ENCODE peak calls at places on chromosomes 7 and 10, in four cellular contexts. F is NCI-H2081, C is right cardiac atrium, H is Karpas-422. E is an unnamed sample.

GRCh38 chr7:46512901-46513431 is 591.9 kb upstream of the IGFBP3 start:
- DNase-seq in F (no peak), C (no peak), H (no peak), E (no peak)

GRCh38 chr10:102421645-102422585 is 1.3 kb downstream of the FBXL15 start:
- DNase-seq in C (peak), F (no peak), H (no peak), E (no peak)

GRCh38 chr7:151033864-151034249 is 5.6 kb downstream of the ABCB8 start:
- DNase-seq in H (no peak), C (no peak), F (no peak), E (no peak)

GRCh38 chr10:44978213-44978569 is 418 bp downstream of the DEPP1 start:
- DNase-seq in H (no peak), C (peak), F (no peak), E (no peak)

GRCh38 chr10:79084972-79085597 is 16.3 kb downstream of the ZMIZ1 start:
- DNase-seq in F (no peak), C (peak), H (peak), E (no peak)

GRCh38 chr7:28921822-28922221 is 36.3 kb downstream of the TRIL start:
- DNase-seq in C (no peak), H (peak), F (peak), E (no peak)

GRCh38 chr10:104072786-104073185 is 12.9 kb downstream of the COL17A1 start:
- DNase-seq in C (no peak), H (no peak), F (no peak), E (no peak)

GRCh38 chr7:88835147-88835728 is 39.7 kb upstream of the TEX47 start:
- DNase-seq in F (peak), H (peak), C (no peak), E (no peak)

GRCh38 chr7:80942261-80943041 is 23.6 kb upstream of the SEMA3C start:
- DNase-seq in C (peak), H (no peak), F (no peak), E (peak)

GRCh38 chr7:54904130-54904529 is 114.7 kb upstream of the EGFR start:
- DNase-seq in H (no peak), C (no peak), F (no peak), E (no peak)

GRCh38 chr10:132103116-132103910 is 37.6 kb downstream of the JAKMIP3 start:
- DNase-seq in C (no peak), F (no peak), H (no peak), E (no peak)

GRCh38 chr7:157703131-157703530 is 366.3 kb downstream of the DNAJB6 start:
- DNase-seq in C (no peak), F (no peak), H (no peak), E (peak)

GRCh38 chr7:131400833-131401593 is 73.3 kb downstream of the MKLN1 start:
- DNase-seq in F (no peak), H (no peak), C (no peak), E (no peak)

GRCh38 chr7:151904270-151904669 is 27.4 kb upstream of the PRKAG2 start:
- DNase-seq in C (no peak), F (no peak), H (no peak), E (no peak)

GRCh38 chr7:54877683-54878082 is 118.7 kb upstream of the SEC61G start:
- DNase-seq in F (no peak), C (no peak), H (no peak), E (no peak)

GRCh38 chr7:31408120-31408729 is 67.7 kb upstream of the NEUROD6 start:
- DNase-seq in C (no peak), H (no peak), F (peak), E (no peak)

E was measured in breast epithelium.